ENCODE peak calls at places on chromosomes 6 and 20, in ten cellular contexts. One of them, this sample, is unnamed.

GRCh38 chr6:162313922-162314660 is 413.5 kb downstream of the PRKN start:
- DNase-seq in type B pancreatic cell: no peak
- DNase-seq in RKO: no peak
- DNase-seq in stimulated activated CD4-positive, alpha-beta T cell treated with anti-CD3 and anti-CD28 coated beads, Interleukin-2, amount 100 ng/mL, for 4 hours: no peak
- DNase-seq in islet precursor cell: no peak
- DNase-seq in stimulated activated CD8-positive, alpha-beta memory T cell treated with anti-CD3 and anti-CD28 coated beads, Interleukin-15, amount 100 ng/mL, for 1 hour: no peak
- DNase-seq in HEK293T: no peak
- DNase-seq in hypothalamus: no peak
- DNase-seq in HTR-8/SVneo: no peak
- DNase-seq in KBM-7: no peak
- DNase-seq in this sample: no peak

GRCh38 chr6:53623497-53623896 is 42.1 kb downstream of the KLHL31 start:
- DNase-seq in type B pancreatic cell: no peak
- DNase-seq in RKO: no peak
- DNase-seq in stimulated activated CD4-positive, alpha-beta T cell treated with anti-CD3 and anti-CD28 coated beads, Interleukin-2, amount 100 ng/mL, for 4 hours: no peak
- DNase-seq in islet precursor cell: no peak
- DNase-seq in stimulated activated CD8-positive, alpha-beta memory T cell treated with anti-CD3 and anti-CD28 coated beads, Interleukin-15, amount 100 ng/mL, for 1 hour: no peak
- DNase-seq in HEK293T: no peak
- DNase-seq in hypothalamus: no peak
- DNase-seq in HTR-8/SVneo: no peak
- DNase-seq in KBM-7: peak; percentile 85
- DNase-seq in this sample: no peak

GRCh38 chr6:145327497-145328055 is 407.7 kb downstream of the EPM2A start:
- DNase-seq in type B pancreatic cell: no peak
- DNase-seq in RKO: no peak
- DNase-seq in stimulated activated CD4-positive, alpha-beta T cell treated with anti-CD3 and anti-CD28 coated beads, Interleukin-2, amount 100 ng/mL, for 4 hours: no peak
- DNase-seq in islet precursor cell: peak; percentile 86
- DNase-seq in stimulated activated CD8-positive, alpha-beta memory T cell treated with anti-CD3 and anti-CD28 coated beads, Interleukin-15, amount 100 ng/mL, for 1 hour: no peak
- DNase-seq in HEK293T: no peak
- DNase-seq in hypothalamus: no peak
- DNase-seq in HTR-8/SVneo: no peak
- DNase-seq in KBM-7: no peak
- DNase-seq in this sample: no peak

GRCh38 chr6:101231606-101232235 is 161.8 kb upstream of the GRIK2 start:
- DNase-seq in type B pancreatic cell: no peak
- DNase-seq in RKO: peak; percentile 9
- DNase-seq in stimulated activated CD4-positive, alpha-beta T cell treated with anti-CD3 and anti-CD28 coated beads, Interleukin-2, amount 100 ng/mL, for 4 hours: no peak
- DNase-seq in islet precursor cell: no peak
- DNase-seq in stimulated activated CD8-positive, alpha-beta memory T cell treated with anti-CD3 and anti-CD28 coated beads, Interleukin-15, amount 100 ng/mL, for 1 hour: no peak
- DNase-seq in HEK293T: no peak
- DNase-seq in hypothalamus: no peak
- DNase-seq in HTR-8/SVneo: no peak
- DNase-seq in KBM-7: no peak
- DNase-seq in this sample: no peak

GRCh38 chr20:5316188-5317158 is at the start of gene PROKR2:
- DNase-seq in type B pancreatic cell: no peak
- DNase-seq in RKO: no peak
- DNase-seq in stimulated activated CD4-positive, alpha-beta T cell treated with anti-CD3 and anti-CD28 coated beads, Interleukin-2, amount 100 ng/mL, for 4 hours: no peak
- DNase-seq in islet precursor cell: peak; percentile 81
- DNase-seq in stimulated activated CD8-positive, alpha-beta memory T cell treated with anti-CD3 and anti-CD28 coated beads, Interleukin-15, amount 100 ng/mL, for 1 hour: no peak
- DNase-seq in HEK293T: no peak
- DNase-seq in hypothalamus: no peak
- DNase-seq in HTR-8/SVneo: no peak
- DNase-seq in KBM-7: no peak
- DNase-seq in this sample: no peak

GRCh38 chr6:138970856-138971425 is 17.1 kb downstream of the REPS1 start:
- DNase-seq in type B pancreatic cell: no peak
- DNase-seq in RKO: peak; percentile 99
- DNase-seq in stimulated activated CD4-positive, alpha-beta T cell treated with anti-CD3 and anti-CD28 coated beads, Interleukin-2, amount 100 ng/mL, for 4 hours: no peak
- DNase-seq in islet precursor cell: no peak
- DNase-seq in stimulated activated CD8-positive, alpha-beta memory T cell treated with anti-CD3 and anti-CD28 coated beads, Interleukin-15, amount 100 ng/mL, for 1 hour: no peak
- DNase-seq in HEK293T: no peak
- DNase-seq in hypothalamus: no peak
- DNase-seq in HTR-8/SVneo: peak; percentile 54
- DNase-seq in KBM-7: no peak
- DNase-seq in this sample: no peak

GRCh38 chr6:31568537-31568961 is 3.5 kb upstream of the LTA start:
- DNase-seq in type B pancreatic cell: no peak
- DNase-seq in RKO: no peak
- DNase-seq in stimulated activated CD4-positive, alpha-beta T cell treated with anti-CD3 and anti-CD28 coated beads, Interleukin-2, amount 100 ng/mL, for 4 hours: peak; percentile 67
- DNase-seq in islet precursor cell: no peak
- DNase-seq in stimulated activated CD8-positive, alpha-beta memory T cell treated with anti-CD3 and anti-CD28 coated beads, Interleukin-15, amount 100 ng/mL, for 1 hour: no peak
- DNase-seq in HEK293T: no peak
- DNase-seq in hypothalamus: no peak
- DNase-seq in HTR-8/SVneo: no peak
- DNase-seq in KBM-7: no peak
- DNase-seq in this sample: no peak

GRCh38 chr20:40683221-40683893 is 5.7 kb downstream of the MAFB start:
- DNase-seq in type B pancreatic cell: peak; percentile 77
- DNase-seq in RKO: no peak
- DNase-seq in stimulated activated CD4-positive, alpha-beta T cell treated with anti-CD3 and anti-CD28 coated beads, Interleukin-2, amount 100 ng/mL, for 4 hours: no peak
- DNase-seq in islet precursor cell: peak; percentile 82
- DNase-seq in stimulated activated CD8-positive, alpha-beta memory T cell treated with anti-CD3 and anti-CD28 coated beads, Interleukin-15, amount 100 ng/mL, for 1 hour: no peak
- DNase-seq in HEK293T: peak; percentile 16
- DNase-seq in hypothalamus: no peak
- DNase-seq in HTR-8/SVneo: no peak
- DNase-seq in KBM-7: no peak
- DNase-seq in this sample: no peak

GRCh38 chr6:30672445-30673253 is at the start of gene DHX16:
- DNase-seq in type B pancreatic cell: peak; percentile 92
- DNase-seq in RKO: peak; percentile 97
- DNase-seq in stimulated activated CD4-positive, alpha-beta T cell treated with anti-CD3 and anti-CD28 coated beads, Interleukin-2, amount 100 ng/mL, for 4 hours: peak; percentile 83
- DNase-seq in islet precursor cell: peak; percentile 97
- DNase-seq in stimulated activated CD8-positive, alpha-beta memory T cell treated with anti-CD3 and anti-CD28 coated beads, Interleukin-15, amount 100 ng/mL, for 1 hour: peak; percentile 81
- DNase-seq in HEK293T: peak; percentile 88
- DNase-seq in hypothalamus: peak; percentile 74
- DNase-seq in HTR-8/SVneo: peak; percentile 96
- DNase-seq in KBM-7: peak; percentile 97
- DNase-seq in this sample: peak; percentile 98

GRCh38 chr6:53347921-53348435 is 772 bp downstream of the ELOVL5 start:
- DNase-seq in type B pancreatic cell: peak; percentile 75
- DNase-seq in RKO: no peak
- DNase-seq in stimulated activated CD4-positive, alpha-beta T cell treated with anti-CD3 and anti-CD28 coated beads, Interleukin-2, amount 100 ng/mL, for 4 hours: peak; percentile 31
- DNase-seq in islet precursor cell: peak; percentile 89
- DNase-seq in stimulated activated CD8-positive, alpha-beta memory T cell treated with anti-CD3 and anti-CD28 coated beads, Interleukin-15, amount 100 ng/mL, for 1 hour: peak; percentile 9
- DNase-seq in HEK293T: peak; percentile 60
- DNase-seq in hypothalamus: peak; percentile 27
- DNase-seq in HTR-8/SVneo: peak; percentile 67
- DNase-seq in KBM-7: peak; percentile 72
- DNase-seq in this sample: peak; percentile 54

GRCh38 chr20:6976096-6976495 is 208.6 kb downstream of the BMP2 start:
- DNase-seq in type B pancreatic cell: no peak
- DNase-seq in RKO: no peak
- DNase-seq in stimulated activated CD4-positive, alpha-beta T cell treated with anti-CD3 and anti-CD28 coated beads, Interleukin-2, amount 100 ng/mL, for 4 hours: no peak
- DNase-seq in islet precursor cell: no peak
- DNase-seq in stimulated activated CD8-positive, alpha-beta memory T cell treated with anti-CD3 and anti-CD28 coated beads, Interleukin-15, amount 100 ng/mL, for 1 hour: no peak
- DNase-seq in HEK293T: no peak
- DNase-seq in hypothalamus: no peak
- DNase-seq in HTR-8/SVneo: no peak
- DNase-seq in KBM-7: no peak
- DNase-seq in this sample: no peak

GRCh38 chr6:161038229-161039003 is 46.8 kb downstream of the MAP3K4 start:
- DNase-seq in type B pancreatic cell: no peak
- DNase-seq in RKO: peak; percentile 64
- DNase-seq in stimulated activated CD4-positive, alpha-beta T cell treated with anti-CD3 and anti-CD28 coated beads, Interleukin-2, amount 100 ng/mL, for 4 hours: no peak
- DNase-seq in islet precursor cell: peak; percentile 64
- DNase-seq in stimulated activated CD8-positive, alpha-beta memory T cell treated with anti-CD3 and anti-CD28 coated beads, Interleukin-15, amount 100 ng/mL, for 1 hour: no peak
- DNase-seq in HEK293T: no peak
- DNase-seq in hypothalamus: no peak
- DNase-seq in HTR-8/SVneo: peak; percentile 40
- DNase-seq in KBM-7: no peak
- DNase-seq in this sample: peak; percentile 32

GRCh38 chr6:34585512-34586045 is 29.4 kb upstream of the SPDEF start:
- DNase-seq in type B pancreatic cell: no peak
- DNase-seq in RKO: no peak
- DNase-seq in stimulated activated CD4-positive, alpha-beta T cell treated with anti-CD3 and anti-CD28 coated beads, Interleukin-2, amount 100 ng/mL, for 4 hours: no peak
- DNase-seq in islet precursor cell: no peak
- DNase-seq in stimulated activated CD8-positive, alpha-beta memory T cell treated with anti-CD3 and anti-CD28 coated beads, Interleukin-15, amount 100 ng/mL, for 1 hour: no peak
- DNase-seq in HEK293T: no peak
- DNase-seq in hypothalamus: no peak
- DNase-seq in HTR-8/SVneo: no peak
- DNase-seq in KBM-7: no peak
- DNase-seq in this sample: peak; percentile 77

GRCh38 chr6:788058-788457 is 95.1 kb upstream of the EXOC2 start:
- DNase-seq in type B pancreatic cell: no peak
- DNase-seq in RKO: no peak
- DNase-seq in stimulated activated CD4-positive, alpha-beta T cell treated with anti-CD3 and anti-CD28 coated beads, Interleukin-2, amount 100 ng/mL, for 4 hours: peak; percentile 31
- DNase-seq in islet precursor cell: no peak
- DNase-seq in stimulated activated CD8-positive, alpha-beta memory T cell treated with anti-CD3 and anti-CD28 coated beads, Interleukin-15, amount 100 ng/mL, for 1 hour: no peak
- DNase-seq in HEK293T: no peak
- DNase-seq in hypothalamus: no peak
- DNase-seq in HTR-8/SVneo: no peak
- DNase-seq in KBM-7: no peak
- DNase-seq in this sample: no peak

GRCh38 chr6:9523462-9523861 is 891.4 kb downstream of the TFAP2A start:
- DNase-seq in type B pancreatic cell: no peak
- DNase-seq in RKO: peak; percentile 68
- DNase-seq in stimulated activated CD4-positive, alpha-beta T cell treated with anti-CD3 and anti-CD28 coated beads, Interleukin-2, amount 100 ng/mL, for 4 hours: no peak
- DNase-seq in islet precursor cell: peak; percentile 72
- DNase-seq in stimulated activated CD8-positive, alpha-beta memory T cell treated with anti-CD3 and anti-CD28 coated beads, Interleukin-15, amount 100 ng/mL, for 1 hour: no peak
- DNase-seq in HEK293T: no peak
- DNase-seq in hypothalamus: no peak
- DNase-seq in HTR-8/SVneo: peak; percentile 69
- DNase-seq in KBM-7: no peak
- DNase-seq in this sample: no peak

GRCh38 chr6:158040051-158040803 is 58.6 kb downstream of the SYNJ2 start:
- DNase-seq in type B pancreatic cell: no peak
- DNase-seq in RKO: peak; percentile 33
- DNase-seq in stimulated activated CD4-positive, alpha-beta T cell treated with anti-CD3 and anti-CD28 coated beads, Interleukin-2, amount 100 ng/mL, for 4 hours: peak; percentile 49
- DNase-seq in islet precursor cell: peak; percentile 94
- DNase-seq in stimulated activated CD8-positive, alpha-beta memory T cell treated with anti-CD3 and anti-CD28 coated beads, Interleukin-15, amount 100 ng/mL, for 1 hour: no peak
- DNase-seq in HEK293T: peak; percentile 51
- DNase-seq in hypothalamus: no peak
- DNase-seq in HTR-8/SVneo: peak; percentile 81
- DNase-seq in KBM-7: peak; percentile 83
- DNase-seq in this sample: no peak

GRCh38 chr6:30688569-30688968 is 2.1 kb upstream of the PPP1R18 start:
- DNase-seq in type B pancreatic cell: no peak
- DNase-seq in RKO: peak; percentile 11
- DNase-seq in stimulated activated CD4-positive, alpha-beta T cell treated with anti-CD3 and anti-CD28 coated beads, Interleukin-2, amount 100 ng/mL, for 4 hours: no peak
- DNase-seq in islet precursor cell: no peak
- DNase-seq in stimulated activated CD8-positive, alpha-beta memory T cell treated with anti-CD3 and anti-CD28 coated beads, Interleukin-15, amount 100 ng/mL, for 1 hour: no peak
- DNase-seq in HEK293T: no peak
- DNase-seq in hypothalamus: no peak
- DNase-seq in HTR-8/SVneo: no peak
- DNase-seq in KBM-7: no peak
- DNase-seq in this sample: no peak

GRCh38 chr6:43268348-43268685 is 25.0 kb downstream of the TTBK1 start:
- DNase-seq in type B pancreatic cell: no peak
- DNase-seq in RKO: no peak
- DNase-seq in stimulated activated CD4-positive, alpha-beta T cell treated with anti-CD3 and anti-CD28 coated beads, Interleukin-2, amount 100 ng/mL, for 4 hours: no peak
- DNase-seq in islet precursor cell: no peak
- DNase-seq in stimulated activated CD8-positive, alpha-beta memory T cell treated with anti-CD3 and anti-CD28 coated beads, Interleukin-15, amount 100 ng/mL, for 1 hour: no peak
- DNase-seq in HEK293T: no peak
- DNase-seq in hypothalamus: peak; percentile 35
- DNase-seq in HTR-8/SVneo: no peak
- DNase-seq in KBM-7: no peak
- DNase-seq in this sample: peak; percentile 66

GRCh38 chr20:39777610-39778009 is 815.5 kb downstream of the DHX35 start:
- DNase-seq in type B pancreatic cell: no peak
- DNase-seq in RKO: no peak
- DNase-seq in stimulated activated CD4-positive, alpha-beta T cell treated with anti-CD3 and anti-CD28 coated beads, Interleukin-2, amount 100 ng/mL, for 4 hours: no peak
- DNase-seq in islet precursor cell: no peak
- DNase-seq in stimulated activated CD8-positive, alpha-beta memory T cell treated with anti-CD3 and anti-CD28 coated beads, Interleukin-15, amount 100 ng/mL, for 1 hour: no peak
- DNase-seq in HEK293T: no peak
- DNase-seq in hypothalamus: no peak
- DNase-seq in HTR-8/SVneo: no peak
- DNase-seq in KBM-7: no peak
- DNase-seq in this sample: no peak

GRCh38 chr20:43583982-43584432 is 6.7 kb upstream of the IFT52 start:
- DNase-seq in type B pancreatic cell: no peak
- DNase-seq in RKO: no peak
- DNase-seq in stimulated activated CD4-positive, alpha-beta T cell treated with anti-CD3 and anti-CD28 coated beads, Interleukin-2, amount 100 ng/mL, for 4 hours: no peak
- DNase-seq in islet precursor cell: no peak
- DNase-seq in stimulated activated CD8-positive, alpha-beta memory T cell treated with anti-CD3 and anti-CD28 coated beads, Interleukin-15, amount 100 ng/mL, for 1 hour: no peak
- DNase-seq in HEK293T: no peak
- DNase-seq in hypothalamus: peak; percentile 59
- DNase-seq in HTR-8/SVneo: peak; percentile 92
- DNase-seq in KBM-7: peak; percentile 58
- DNase-seq in this sample: no peak

GRCh38 chr20:31713312-31714049 is 9.2 kb downstream of the BCL2L1 start:
- DNase-seq in type B pancreatic cell: no peak
- DNase-seq in RKO: peak; percentile 98
- DNase-seq in stimulated activated CD4-positive, alpha-beta T cell treated with anti-CD3 and anti-CD28 coated beads, Interleukin-2, amount 100 ng/mL, for 4 hours: no peak
- DNase-seq in islet precursor cell: peak; percentile 86
- DNase-seq in stimulated activated CD8-positive, alpha-beta memory T cell treated with anti-CD3 and anti-CD28 coated beads, Interleukin-15, amount 100 ng/mL, for 1 hour: no peak
- DNase-seq in HEK293T: no peak
- DNase-seq in hypothalamus: no peak
- DNase-seq in HTR-8/SVneo: peak; percentile 88
- DNase-seq in KBM-7: no peak
- DNase-seq in this sample: peak; percentile 41

GRCh38 chr6:30902709-30903108 is 5.3 kb upstream of the GTF2H4 start:
- DNase-seq in type B pancreatic cell: no peak
- DNase-seq in RKO: no peak
- DNase-seq in stimulated activated CD4-positive, alpha-beta T cell treated with anti-CD3 and anti-CD28 coated beads, Interleukin-2, amount 100 ng/mL, for 4 hours: no peak
- DNase-seq in islet precursor cell: no peak
- DNase-seq in stimulated activated CD8-positive, alpha-beta memory T cell treated with anti-CD3 and anti-CD28 coated beads, Interleukin-15, amount 100 ng/mL, for 1 hour: no peak
- DNase-seq in HEK293T: no peak
- DNase-seq in hypothalamus: no peak
- DNase-seq in HTR-8/SVneo: no peak
- DNase-seq in KBM-7: no peak
- DNase-seq in this sample: no peak

GRCh38 chr6:90025418-90026089 is 131.3 kb downstream of the GJA10 start:
- DNase-seq in type B pancreatic cell: no peak
- DNase-seq in RKO: peak; percentile 49
- DNase-seq in stimulated activated CD4-positive, alpha-beta T cell treated with anti-CD3 and anti-CD28 coated beads, Interleukin-2, amount 100 ng/mL, for 4 hours: peak; percentile 53
- DNase-seq in islet precursor cell: no peak
- DNase-seq in stimulated activated CD8-positive, alpha-beta memory T cell treated with anti-CD3 and anti-CD28 coated beads, Interleukin-15, amount 100 ng/mL, for 1 hour: no peak
- DNase-seq in HEK293T: peak; percentile 53
- DNase-seq in hypothalamus: no peak
- DNase-seq in HTR-8/SVneo: peak; percentile 36
- DNase-seq in KBM-7: no peak
- DNase-seq in this sample: no peak

GRCh38 chr6:37362101-37362823 is 8.5 kb downstream of the RNF8 start:
- DNase-seq in type B pancreatic cell: no peak
- DNase-seq in RKO: no peak
- DNase-seq in stimulated activated CD4-positive, alpha-beta T cell treated with anti-CD3 and anti-CD28 coated beads, Interleukin-2, amount 100 ng/mL, for 4 hours: no peak
- DNase-seq in islet precursor cell: no peak
- DNase-seq in stimulated activated CD8-positive, alpha-beta memory T cell treated with anti-CD3 and anti-CD28 coated beads, Interleukin-15, amount 100 ng/mL, for 1 hour: no peak
- DNase-seq in HEK293T: no peak
- DNase-seq in hypothalamus: no peak
- DNase-seq in HTR-8/SVneo: no peak
- DNase-seq in KBM-7: peak; percentile 9
- DNase-seq in this sample: no peak

GRCh38 chr6:56246941-56247653 is at the start of gene COL21A1:
- DNase-seq in type B pancreatic cell: peak; percentile 74
- DNase-seq in RKO: no peak
- DNase-seq in stimulated activated CD4-positive, alpha-beta T cell treated with anti-CD3 and anti-CD28 coated beads, Interleukin-2, amount 100 ng/mL, for 4 hours: no peak
- DNase-seq in islet precursor cell: peak; percentile 95
- DNase-seq in stimulated activated CD8-positive, alpha-beta memory T cell treated with anti-CD3 and anti-CD28 coated beads, Interleukin-15, amount 100 ng/mL, for 1 hour: no peak
- DNase-seq in HEK293T: peak; percentile 25
- DNase-seq in hypothalamus: no peak
- DNase-seq in HTR-8/SVneo: peak; percentile 18
- DNase-seq in KBM-7: no peak
- DNase-seq in this sample: peak; percentile 53

GRCh38 chr6:170443151-170443662 is 109.9 kb downstream of the PSMB1 start:
- DNase-seq in type B pancreatic cell: peak; percentile 62
- DNase-seq in RKO: no peak
- DNase-seq in stimulated activated CD4-positive, alpha-beta T cell treated with anti-CD3 and anti-CD28 coated beads, Interleukin-2, amount 100 ng/mL, for 4 hours: no peak
- DNase-seq in islet precursor cell: peak; percentile 72
- DNase-seq in stimulated activated CD8-positive, alpha-beta memory T cell treated with anti-CD3 and anti-CD28 coated beads, Interleukin-15, amount 100 ng/mL, for 1 hour: no peak
- DNase-seq in HEK293T: no peak
- DNase-seq in hypothalamus: no peak
- DNase-seq in HTR-8/SVneo: no peak
- DNase-seq in KBM-7: no peak
- DNase-seq in this sample: no peak

GRCh38 chr6:143507358-143508145 is 4.0 kb downstream of the FUCA2 start:
- DNase-seq in type B pancreatic cell: no peak
- DNase-seq in RKO: no peak
- DNase-seq in stimulated activated CD4-positive, alpha-beta T cell treated with anti-CD3 and anti-CD28 coated beads, Interleukin-2, amount 100 ng/mL, for 4 hours: no peak
- DNase-seq in islet precursor cell: no peak
- DNase-seq in stimulated activated CD8-positive, alpha-beta memory T cell treated with anti-CD3 and anti-CD28 coated beads, Interleukin-15, amount 100 ng/mL, for 1 hour: no peak
- DNase-seq in HEK293T: no peak
- DNase-seq in hypothalamus: no peak
- DNase-seq in HTR-8/SVneo: no peak
- DNase-seq in KBM-7: no peak
- DNase-seq in this sample: no peak

GRCh38 chr6:87755697-87756671 is 54.0 kb upstream of the AKIRIN2 start:
- DNase-seq in type B pancreatic cell: no peak
- DNase-seq in RKO: no peak
- DNase-seq in stimulated activated CD4-positive, alpha-beta T cell treated with anti-CD3 and anti-CD28 coated beads, Interleukin-2, amount 100 ng/mL, for 4 hours: no peak
- DNase-seq in islet precursor cell: peak; percentile 64
- DNase-seq in stimulated activated CD8-positive, alpha-beta memory T cell treated with anti-CD3 and anti-CD28 coated beads, Interleukin-15, amount 100 ng/mL, for 1 hour: no peak
- DNase-seq in HEK293T: no peak
- DNase-seq in hypothalamus: no peak
- DNase-seq in HTR-8/SVneo: no peak
- DNase-seq in KBM-7: peak; percentile 24
- DNase-seq in this sample: no peak